ENCODE peak calls at places on chromosomes 1 and 21, in eight cellular contexts. K is H7; O is ascending aorta; H is iPS-NIHi11; P is upper lobe of right lung; L is AG09319; N is stimulated activated naive CD4-positive, alpha-beta T cell; I is NCI-H748 treated with DMSO at 0.1 percent for 48 hours. Z is an unnamed sample.
A peak's percentile ranks its signal among the peaks of the same experiment; 100 is the strongest.

GRCh38 chr1:171468120-171468790 is 17.1 kb upstream of the PRRC2C start:
- DNase-seq in I (no peak), N (no peak), K (no peak), O (no peak), P (no peak), H (no peak), L (no peak), Z (no peak)

GRCh38 chr21:17612023-17612564 is 607 bp downstream of the BTG3 start:
- DNase-seq in O (no peak), I (no peak), H (peak; percentile 53), N (peak; percentile 28), P (peak; percentile 82), L (no peak), K (peak; percentile 72), Z (peak; percentile 4)

GRCh38 chr1:220485131-220485530 is 42.8 kb upstream of the MARK1 start:
- DNase-seq in H (peak; percentile 13), N (no peak), I (no peak), O (no peak), P (no peak), K (no peak), L (no peak), Z (no peak)

GRCh38 chr1:43592051-43592665 is 57.8 kb upstream of the KDM4A start:
- DNase-seq in N (no peak), O (no peak), I (no peak), P (no peak), K (no peak), L (no peak), H (no peak), Z (no peak)

GRCh38 chr21:25296239-25296638 is 311.0 kb downstream of the MRPL39 start:
- DNase-seq in H (no peak), L (no peak), I (no peak), O (no peak), N (no peak), P (no peak), K (no peak), Z (no peak)

GRCh38 chr1:18955442-18956188 is 861 bp downstream of the IFFO2 start:
- DNase-seq in L (no peak), P (peak; percentile 81), I (no peak), K (peak; percentile 91), H (peak; percentile 71), N (peak; percentile 56), O (no peak), Z (peak; percentile 40)

GRCh38 chr1:83547903-83548302 is 451.0 kb downstream of the TTLL7 start:
- DNase-seq in P (no peak), I (no peak), H (no peak), K (no peak), L (peak; percentile 83), O (no peak), N (no peak), Z (no peak)

GRCh38 chr1:154206212-154206611 is at the start of gene CFAP141:
- DNase-seq in H (no peak), K (no peak), L (no peak), N (no peak), O (no peak), I (peak; percentile 27), P (no peak), Z (no peak)

GRCh38 chr21:43025636-43026180 is 49.9 kb downstream of the CBS start:
- DNase-seq in P (peak; percentile 5), I (no peak), L (no peak), H (peak; percentile 42), O (no peak), N (no peak), K (no peak), Z (no peak)

GRCh38 chr1:68232354-68233148 is at the start of gene WLS:
- DNase-seq in P (peak; percentile 89), N (no peak), O (peak; percentile 10), L (peak; percentile 57), K (peak; percentile 87), H (peak; percentile 82), I (peak; percentile 48), Z (no peak)

GRCh38 chr21:37683396-37684114 is 232.7 kb downstream of the KCNJ6 start:
- DNase-seq in H (no peak), N (no peak), P (no peak), K (peak; percentile 43), L (no peak), I (no peak), O (no peak), Z (no peak)

GRCh38 chr1:211192227-211192626 is 58.3 kb upstream of the KCNH1 start:
- DNase-seq in O (no peak), L (no peak), N (no peak), K (no peak), I (no peak), H (no peak), P (no peak), Z (no peak)

GRCh38 chr1:21553116-21553926 is 44.1 kb downstream of the ALPL start:
- DNase-seq in N (no peak), O (no peak), H (no peak), I (no peak), P (no peak), L (no peak), K (peak; percentile 77), Z (no peak)

GRCh38 chr21:38380391-38381137 is 117.7 kb downstream of the ERG start:
- DNase-seq in P (no peak), L (no peak), I (no peak), K (no peak), H (no peak), O (no peak), N (no peak), Z (no peak)